ENCODE peak calls at places on chromosomes 11 and 22, in four cellular contexts. C is SK-N-SH, S is IMR-90, T is WTC11. Q is an unnamed sample.

GRCh38 chr11:20669833-20670684 is 673 bp downstream of the NELL1 start:
- DNase-seq in C (peak), S (no peak), T (peak), Q (no peak)

GRCh38 chr11:16169541-16169940 is 186.8 kb downstream of the SOX6 start:
- DNase-seq in C (no peak), S (peak), T (no peak), Q (no peak)

GRCh38 chr11:56271092-56271491 is 2.9 kb upstream of the OR5T1 start:
- DNase-seq in C (no peak), S (no peak), T (no peak), Q (no peak)

GRCh38 chr11:74574563-74574962 is 17.8 kb upstream of the POLD3 start:
- DNase-seq in C (no peak), S (no peak), T (no peak), Q (no peak)

GRCh38 chr11:19651654-19652053 is 61.0 kb upstream of the NAV2 start:
- DNase-seq in C (no peak), S (peak), T (no peak), Q (no peak)

GRCh38 chr11:94740083-94740974 is 27.8 kb upstream of the AMOTL1 start:
- DNase-seq in C (peak), S (no peak), T (peak), Q (no peak)

GRCh38 chr22:17891427-17892167 is 117.3 kb upstream of the BID start:
- DNase-seq in C (peak), S (no peak), T (peak), Q (no peak)

GRCh38 chr11:129992161-129992944 is 10.3 kb downstream of the PRDM10 start:
- DNase-seq in C (peak), S (peak), T (peak), Q (no peak)

GRCh38 chr11:118436639-118437045 is 350 bp downstream of the KMT2A start:
- DNase-seq in C (no peak), S (peak), T (peak), Q (no peak)

GRCh38 chr11:65551572-65552398 is 6.4 kb downstream of the LTBP3 start:
- DNase-seq in C (peak), S (peak), T (peak), Q (no peak)

GRCh38 chr11:3121931-3122774 is 43.0 kb downstream of the OSBPL5 start:
- DNase-seq in C (peak), S (no peak), T (peak), Q (no peak)

GRCh38 chr11:120566176-120566575 is 54.6 kb downstream of the GRIK4 start:
- DNase-seq in C (no peak), S (peak), T (no peak), Q (no peak)

GRCh38 chr22:39471421-39472141 is 14.8 kb downstream of the MGAT3 start:
- DNase-seq in C (no peak), S (peak), T (no peak), Q (peak)

GRCh38 chr11:122192634-122193245 is 76.7 kb upstream of the BLID start:
- DNase-seq in C (no peak), S (peak), T (no peak), Q (no peak)

GRCh38 chr11:134837166-134837886 is 425.3 kb upstream of the B3GAT1 start:
- DNase-seq in C (no peak), S (no peak), T (no peak), Q (no peak)

GRCh38 chr11:72924568-72925190 is 110.5 kb downstream of the ATG16L2 start:
- DNase-seq in C (peak), S (peak), T (no peak), Q (peak)

GRCh38 chr11:46952553-46952952 is 16.0 kb downstream of the CSTPP1 start:
- DNase-seq in C (no peak), S (no peak), T (no peak), Q (no peak)

GRCh38 chr11:113526521-113526920 is 51.3 kb upstream of the DRD2 start:
- DNase-seq in C (no peak), S (no peak), T (no peak), Q (no peak)

GRCh38 chr11:85826096-85826855 is 15.3 kb upstream of the SYTL2 start:
- DNase-seq in C (peak), S (peak), T (peak), Q (no peak)

GRCh38 chr22:20472629-20473442 is 22.8 kb downstream of the KLHL22 start:
- DNase-seq in C (no peak), S (no peak), T (no peak), Q (no peak)

GRCh38 chr11:56990702-56991101 is 2.0 kb downstream of the OR5AK2 start:
- DNase-seq in C (no peak), S (no peak), T (no peak), Q (no peak)

GRCh38 chr22:47115921-47116320 is 353.5 kb downstream of the TBC1D22A start:
- DNase-seq in C (no peak), S (no peak), T (no peak), Q (no peak)

GRCh38 chr22:44260216-44261035 is 52.3 kb downstream of the SHISAL1 start:
- DNase-seq in C (no peak), S (no peak), T (peak), Q (no peak)

GRCh38 chr11:72786305-72787261 is 7.3 kb downstream of the STARD10 start:
- DNase-seq in C (no peak), S (no peak), T (no peak), Q (no peak)

GRCh38 chr22:19892249-19892879 is 37.7 kb upstream of the GNB1L start:
- DNase-seq in C (peak), S (peak), T (no peak), Q (no peak)

GRCh38 chr11:32420937-32421532 is 14.3 kb downstream of the WT1 start:
- DNase-seq in C (peak), S (no peak), T (no peak), Q (peak)

GRCh38 chr22:46984751-46985506 is 222.5 kb downstream of the TBC1D22A start:
- DNase-seq in C (no peak), S (peak), T (no peak), Q (no peak)

GRCh38 chr22:35587447-35587870 is 29.7 kb downstream of the MB start:
- DNase-seq in C (peak), S (no peak), T (no peak), Q (no peak)

GRCh38 chr22:36874309-36874696 is 13.5 kb downstream of the NCF4 start:
- DNase-seq in C (no peak), S (no peak), T (no peak), Q (no peak)

GRCh38 chr11:17641792-17642350 is 77.5 kb upstream of the MYOD1 start:
- DNase-seq in C (peak), S (no peak), T (no peak), Q (no peak)

DNA sequence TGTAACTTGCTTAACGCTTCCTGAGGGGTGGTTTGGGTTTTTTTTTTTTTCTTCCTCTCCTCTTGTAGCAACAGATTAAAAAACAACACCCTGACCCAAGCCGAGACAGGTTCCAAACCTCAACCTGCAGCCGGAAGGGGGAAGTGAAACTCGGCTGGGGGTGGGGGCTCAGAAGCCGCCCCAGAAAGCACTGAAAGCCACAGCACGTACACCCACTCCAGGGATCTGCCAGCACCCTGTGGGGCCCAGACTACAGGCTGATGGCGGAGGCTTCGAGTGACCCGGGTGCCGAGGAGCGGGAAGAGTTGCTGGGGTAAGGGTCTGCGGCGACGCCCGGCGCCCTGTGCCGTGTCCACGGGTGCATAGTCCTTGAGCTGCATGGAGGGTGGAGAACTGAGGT is at the start of gene LSP1:
- DNase-seq in C (no peak), S (no peak), T (no peak), Q (peak)
- TF ChIP-seq USF2 in C (no peak), S (no peak), T (no peak), Q (no peak)

GRCh38 chr22:25006354-25006753 is 53.8 kb downstream of the KIAA1671 start:
- DNase-seq in C (no peak), S (no peak), T (no peak), Q (no peak)

GRCh38 chr22:25000686-25001085 is 48.2 kb downstream of the KIAA1671 start:
- DNase-seq in C (no peak), S (no peak), T (no peak), Q (no peak)

GRCh38 chr22:24996420-24996952 is 44.0 kb downstream of the KIAA1671 start:
- DNase-seq in C (peak), S (no peak), T (peak), Q (no peak)

GRCh38 chr22:24997023-24997422 is 44.5 kb downstream of the KIAA1671 start:
- DNase-seq in C (no peak), S (no peak), T (no peak), Q (no peak)

DNA sequence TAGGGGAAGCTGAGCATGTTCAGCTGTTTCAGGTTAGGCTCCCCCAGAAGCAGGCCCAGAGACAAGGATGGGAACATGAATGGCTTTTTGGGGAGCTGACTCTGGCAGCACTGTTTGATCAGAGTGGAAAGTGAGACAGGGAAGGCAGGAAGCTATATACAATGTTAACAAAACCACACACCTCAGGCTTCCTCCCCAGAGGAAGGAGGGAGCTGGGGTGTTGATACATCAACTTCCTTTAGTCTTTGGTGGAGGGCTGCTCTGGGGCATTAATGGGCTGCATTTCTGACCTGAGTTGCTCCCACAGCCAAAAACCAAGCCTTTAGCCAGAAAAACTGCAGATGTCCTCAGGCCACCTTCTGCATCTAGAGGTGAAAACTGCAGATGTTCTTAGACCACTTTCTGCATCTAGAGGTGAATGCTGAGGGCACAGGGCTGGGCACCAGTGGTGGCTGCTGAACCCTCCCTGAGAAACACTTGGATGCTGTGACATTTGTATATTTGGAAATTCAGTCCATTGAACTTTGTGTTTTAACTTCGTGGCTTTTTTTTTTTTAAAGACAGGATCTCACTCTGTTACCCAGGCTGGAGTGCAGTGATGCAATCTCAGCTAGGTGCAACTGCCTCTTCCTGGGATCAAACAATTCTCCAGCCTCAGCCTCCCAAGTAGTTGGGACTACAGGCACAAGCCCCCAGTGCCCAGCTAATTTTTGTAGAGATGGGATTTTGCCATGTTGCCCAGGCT is 49.9 kb downstream of the KIAA1671 start:
- DNase-seq in C (no peak), S (no peak), T (no peak), Q (no peak)
- TF ChIP-seq USF2 in C (no peak), S (no peak), T (no peak), Q (no peak)

GRCh38 chr22:27476729-27477128 is 324.8 kb downstream of the MN1 start:
- DNase-seq in C (no peak), S (peak), T (no peak), Q (no peak)
- TF ChIP-seq USF2 in C (no peak), S (peak), T (no peak), Q (no peak)

DNA sequence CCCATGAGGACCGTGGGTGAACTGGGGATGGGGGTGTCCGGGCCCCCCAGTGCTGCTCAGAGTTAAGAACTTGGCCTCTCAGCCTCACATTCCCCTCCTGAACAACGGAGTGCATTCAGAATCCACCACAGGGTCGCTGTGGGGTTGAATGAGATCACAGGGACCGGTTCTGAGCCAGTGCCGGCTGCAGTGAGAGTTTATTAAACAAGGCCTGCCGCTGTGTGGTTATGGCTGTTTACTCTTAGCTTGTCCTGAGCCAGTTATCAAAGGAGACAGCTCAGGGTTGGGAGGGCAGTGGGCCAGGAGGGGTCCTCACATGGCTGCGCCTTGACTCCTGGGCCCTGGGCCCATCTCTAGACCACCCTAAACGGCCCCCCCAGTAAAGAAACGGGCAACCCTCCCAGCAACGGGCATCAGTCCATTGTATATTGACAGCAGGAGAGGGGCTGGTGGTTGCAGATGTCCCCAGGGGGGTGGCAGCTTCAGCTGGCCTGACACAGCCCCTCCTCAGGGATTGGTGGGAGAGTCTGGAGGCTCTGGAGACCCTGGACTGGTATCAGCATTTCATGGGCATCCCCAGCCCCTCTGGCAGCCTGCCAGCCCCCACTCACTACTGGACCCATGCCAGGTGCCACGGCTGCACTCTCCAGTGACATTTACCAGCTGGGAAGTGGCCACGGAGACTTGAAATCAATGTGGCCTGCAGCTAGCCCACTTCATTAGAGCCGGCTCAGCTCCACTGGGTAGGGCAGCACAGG is 15.1 kb upstream of the CABP7 start:
- DNase-seq in C (peak), S (peak), T (no peak), Q (no peak)
- TF ChIP-seq USF2 in C (no peak), S (no peak), T (no peak), Q (no peak)

Q was measured in GM12878.